ENCODE peak calls at places on chromosomes 1 and 21, in seven cellular contexts. Y is GM20000; K is HFFc6; C is HEK293T; U is MV-4-11; J is hepatic stellate cell; I is activated CD4-positive, alpha-beta T cell treated with anti-CD3 and anti-CD28 coated beads for 48 hours. Z is an unnamed sample.

GRCh38 chr21:27219068-27219467 is 252.2 kb upstream of the ADAMTS5 start:
- DNase-seq in Y (no peak), C (no peak), U (no peak), J (no peak), K (peak), I (no peak), Z (no peak)

GRCh38 chr1:25174730-25175612 is 57.3 kb downstream of the SYF2 start:
- DNase-seq in J (no peak), U (no peak), K (no peak), C (peak), Y (no peak), I (no peak), Z (no peak)

GRCh38 chr1:31859719-31860118 is 43.9 kb upstream of the SPOCD1 start:
- DNase-seq in C (no peak), K (no peak), U (no peak), Y (no peak), I (no peak), J (no peak), Z (no peak)

GRCh38 chr1:81430955-81431646 is 369.6 kb upstream of the ADGRL2 start:
- DNase-seq in C (no peak), I (no peak), Y (no peak), K (no peak), J (no peak), U (peak), Z (no peak)

GRCh38 chr1:63601061-63601460 is 7.8 kb downstream of the PGM1 start:
- DNase-seq in J (no peak), C (no peak), I (no peak), K (no peak), U (no peak), Y (no peak), Z (no peak)

GRCh38 chr1:109935451-109935900 is 24.8 kb downstream of the CSF1 start:
- DNase-seq in Y (no peak), I (no peak), J (no peak), U (no peak), K (no peak), C (no peak), Z (no peak)

GRCh38 chr1:6260433-6260934 is 414 bp downstream of the GPR153 start:
- DNase-seq in K (no peak), Y (peak), I (no peak), C (peak), J (no peak), U (no peak), Z (peak)

GRCh38 chr1:52748119-52748518 is 21.9 kb downstream of the ZYG11B start:
- DNase-seq in K (no peak), C (no peak), I (no peak), U (no peak), Y (no peak), J (no peak), Z (no peak)

GRCh38 chr1:58896211-58897183 is 112.7 kb upstream of the JUN start:
- DNase-seq in Y (no peak), I (no peak), C (no peak), J (no peak), K (no peak), U (peak), Z (no peak)

GRCh38 chr1:222546548-222547259 is 1.2 kb downstream of the HHIPL2 start:
- DNase-seq in I (no peak), Y (no peak), U (peak), K (peak), J (peak), C (peak), Z (no peak)

GRCh38 chr1:1577367-1578011 is 2.8 kb upstream of the SSU72 start:
- DNase-seq in I (no peak), U (no peak), J (no peak), K (no peak), C (no peak), Y (no peak), Z (no peak)

GRCh38 chr1:246708166-246708565 is 16.0 kb upstream of the SCCPDH start:
- DNase-seq in K (peak), Y (no peak), U (no peak), J (no peak), C (no peak), I (no peak), Z (no peak)

GRCh38 chr1:153886127-153886526 is 36.6 kb downstream of the GATAD2B start:
- DNase-seq in U (no peak), J (no peak), C (no peak), Y (no peak), K (no peak), I (no peak), Z (no peak)

GRCh38 chr1:30700528-30701265 is 22.7 kb downstream of the MATN1 start:
- DNase-seq in K (peak), C (no peak), Y (no peak), U (no peak), J (peak), I (no peak), Z (no peak)

GRCh38 chr1:168470821-168471473 is 72.8 kb downstream of the XCL2 start:
- DNase-seq in U (peak), J (peak), I (no peak), C (peak), Y (no peak), K (peak), Z (no peak)

GRCh38 chr1:12275370-12275769 is 45.5 kb downstream of the VPS13D start:
- DNase-seq in Y (peak), C (peak), I (peak), U (no peak), J (peak), K (no peak), Z (peak)

GRCh38 chr1:161887724-161888287 is 121.7 kb downstream of the ATF6 start:
- DNase-seq in K (no peak), J (no peak), I (no peak), Y (no peak), C (no peak), U (no peak), Z (no peak)